ENCODE peak calls at places on chromosomes 13 and 19, in four cellular contexts. J is sciatic nerve, D is D341Med, R is EL. L is an unnamed sample.

GRCh38 chr19:31296741-31297390 is 52.4 kb downstream of the TSHZ3 start:
- DNase-seq in D (no peak), J (peak; percentile 31), R (no peak), L (no peak)

GRCh38 chr13:46062190-46062589 is 9.6 kb upstream of the ZC3H13 start:
- DNase-seq in R (peak; percentile 83), D (no peak), J (no peak), L (peak; percentile 89)

GRCh38 chr13:76944457-76944856 is 3.9 kb upstream of the ACOD1 start:
- DNase-seq in J (no peak), R (peak; percentile 68), D (no peak), L (peak; percentile 78)

GRCh38 chr13:59680429-59681024 is 483.2 kb downstream of the DIAPH3 start:
- DNase-seq in J (no peak), R (peak; percentile 33), D (no peak), L (peak; percentile 34)

GRCh38 chr19:16931306-16931705 is 42.5 kb downstream of the F2RL3 start:
- DNase-seq in J (no peak), D (no peak), R (no peak), L (no peak)

GRCh38 chr13:45811891-45812583 is 39.5 kb downstream of the SIAH3 start:
- DNase-seq in D (no peak), R (peak; percentile 4), J (no peak), L (no peak)

GRCh38 chr19:4057913-4058695 is 8.6 kb downstream of the ZBTB7A start:
- DNase-seq in J (peak; percentile 90), R (peak; percentile 94), D (no peak), L (peak; percentile 92)

GRCh38 chr13:38879278-38879677 is 111.4 kb downstream of the STOML3 start:
- DNase-seq in R (no peak), D (no peak), J (no peak), L (no peak)

GRCh38 chr19:58476498-58477015 is 405 bp downstream of the ZNF446 start:
- DNase-seq in J (no peak), D (peak; percentile 50), R (peak; percentile 12), L (no peak)

GRCh38 chr19:1087813-1088418 is 7.3 kb downstream of the POLR2E start:
- DNase-seq in D (no peak), R (no peak), J (no peak), L (no peak)

GRCh38 chr13:102530751-102531150 is 66.0 kb upstream of the TPP2 start:
- DNase-seq in J (no peak), D (no peak), R (no peak), L (no peak)

GRCh38 chr19:35318679-35319448 is 10.1 kb upstream of the CD22 start:
- DNase-seq in R (peak; percentile 91), J (peak; percentile 69), D (no peak), L (peak; percentile 67)

GRCh38 chr19:45305421-45305820 is 17.3 kb downstream of the CKM start:
- DNase-seq in D (no peak), J (no peak), R (peak; percentile 40), L (no peak)

GRCh38 chr13:65789815-65790214 is 1440.3 kb downstream of the PCDH9 start:
- DNase-seq in R (no peak), J (no peak), D (no peak), L (peak; percentile 26)

GRCh38 chr13:32941368-32941767 is 74.9 kb upstream of the KL start:
- DNase-seq in R (no peak), D (no peak), J (no peak), L (no peak)

GRCh38 chr19:3115916-3116602 is 19.8 kb upstream of the GNA15 start:
- DNase-seq in R (peak; percentile 80), D (no peak), J (no peak), L (no peak)

GRCh38 chr19:36008336-36008978 is at the start of gene SYNE4:
- DNase-seq in J (no peak), D (no peak), R (no peak), L (no peak)

GRCh38 chr13:54312885-54313284 is 1284.3 kb downstream of the OLFM4 start:
- DNase-seq in J (no peak), D (no peak), R (no peak), L (no peak)

GRCh38 chr19:13102666-13103584 is at the start of gene LYL1:
- DNase-seq in J (peak; percentile 83), D (no peak), R (peak; percentile 65), L (no peak)

GRCh38 chr13:45728759-45729158 is 26.6 kb downstream of the CBY2 start:
- DNase-seq in D (peak; percentile 39), R (peak; percentile 10), J (no peak), L (peak; percentile 6)

L was measured in HCEC 1CT.